ENCODE peak calls at places on chromosome 22, in seven cellular contexts. V is gastrocnemius medialis, M is spleen, Z is A549, H is Peyer's patch, A is heart left ventricle, X is right lobe of liver. T is an unnamed sample.

GRCh38 chr22:27980424-27981148 is 61.5 kb upstream of the PITPNB start:
- DNase-seq in V (no peak), M (no peak), Z (no peak), H (no peak), A (no peak), X (peak), T (no peak)

GRCh38 chr22:38261478-38261803 is 11.4 kb downstream of the TMEM184B start:
- DNase-seq in V (no peak), M (no peak), Z (no peak), H (no peak), A (no peak), X (no peak), T (no peak)

GRCh38 chr22:21623402-21623970 is 6.3 kb downstream of the YDJC start:
- DNase-seq in V (no peak), M (no peak), Z (no peak), H (no peak), A (no peak), X (no peak), T (no peak)

GRCh38 chr22:45589556-45589955 is 82.1 kb upstream of the ATXN10 start:
- DNase-seq in V (no peak), M (no peak), Z (no peak), H (no peak), A (no peak), X (no peak), T (no peak)

GRCh38 chr22:20418211-20418788 is 19.3 kb downstream of the SCARF2 start:
- DNase-seq in V (peak), M (peak), Z (peak), H (peak), A (peak), X (peak), T (peak)

GRCh38 chr22:20552450-20552894 is 45.1 kb downstream of the MED15 start:
- DNase-seq in V (peak), M (peak), Z (no peak), H (no peak), A (peak), X (no peak), T (peak)

GRCh38 chr22:46454910-46455269 is 82.5 kb downstream of the CELSR1 start:
- DNase-seq in V (no peak), M (no peak), Z (peak), H (no peak), A (no peak), X (no peak), T (no peak)

GRCh38 chr22:49960967-49961600 is 512 bp downstream of the PIM3 start:
- DNase-seq in V (peak), M (peak), Z (peak), H (peak), A (no peak), X (peak), T (peak)

GRCh38 chr22:44439356-44440223 is 58.4 kb downstream of the RTL6 start:
- DNase-seq in V (no peak), M (peak), Z (no peak), H (peak), A (peak), X (peak), T (no peak)

GRCh38 chr22:19800761-19801244 is 40.2 kb downstream of the TBX1 start:
- DNase-seq in V (no peak), M (no peak), Z (peak), H (no peak), A (no peak), X (no peak), T (no peak)

GRCh38 chr22:38314992-38315800 is 2.0 kb downstream of the CSNK1E start:
- DNase-seq in V (no peak), M (peak), Z (no peak), H (no peak), A (no peak), X (no peak), T (no peak)

GRCh38 chr22:35335468-35335867 is 35.8 kb downstream of the TOM1 start:
- DNase-seq in V (no peak), M (no peak), Z (no peak), H (no peak), A (no peak), X (no peak), T (no peak)

GRCh38 chr22:47629791-47630655 is 867.6 kb downstream of the TBC1D22A start:
- DNase-seq in V (no peak), M (no peak), Z (no peak), H (no peak), A (no peak), X (no peak), T (peak)

GRCh38 chr22:41780714-41781507 is 19.6 kb upstream of the CCDC134 start:
- DNase-seq in V (peak), M (peak), Z (no peak), H (peak), A (peak), X (peak), T (peak)

GRCh38 chr22:40216041-40216756 is 38.5 kb downstream of the TNRC6B start:
- DNase-seq in V (no peak), M (no peak), Z (no peak), H (no peak), A (no peak), X (no peak), T (no peak)

GRCh38 chr22:17945156-17945850 is 79.1 kb downstream of the MICAL3 start:
- DNase-seq in V (no peak), M (no peak), Z (no peak), H (no peak), A (no peak), X (no peak), T (no peak)
- H3K27ac ChIP-seq in V (peak), M (peak), Z (peak), H (no peak), A (peak), X (no peak), T (peak)

GRCh38 chr22:22820626-22821025 is 67.0 kb upstream of the IGLL5 start:
- DNase-seq in V (no peak), M (peak), Z (no peak), H (no peak), A (no peak), X (no peak), T (no peak)
- H3K4me3 ChIP-seq in V (no peak), M (no peak), Z (no peak), H (no peak), A (no peak), X (no peak), T (no peak)

GRCh38 chr22:29208879-29209623 is 3.4 kb downstream of the EMID1 start:
- DNase-seq in V (no peak), M (peak), Z (no peak), H (no peak), A (no peak), X (no peak), T (no peak)
- TF ChIP-seq POLR2A in V (no peak), M (no peak), Z (no peak), H (no peak), A (no peak), X (no peak), T (no peak)

GRCh38 chr22:48860557-48860956 is 967.1 kb downstream of the BRD1 start:
- DNase-seq in V (no peak), M (no peak), Z (no peak), H (no peak), A (no peak), X (no peak), T (no peak)
- H3K27ac ChIP-seq in V (no peak), M (no peak), Z (no peak), H (no peak), A (no peak), X (no peak), T (no peak)

GRCh38 chr22:23521442-23522113 is 58.5 kb downstream of the IGLL1 start:
- DNase-seq in V (peak), M (peak), Z (peak), H (peak), A (peak), X (peak), T (peak)

GRCh38 chr22:23523746-23524145 is 56.3 kb downstream of the IGLL1 start:
- DNase-seq in V (no peak), M (peak), Z (no peak), H (no peak), A (no peak), X (no peak), T (no peak)

GRCh38 chr22:23520875-23521441 is 59.1 kb downstream of the IGLL1 start:
- DNase-seq in V (no peak), M (peak), Z (peak), H (peak), A (peak), X (no peak), T (no peak)

GRCh38 chr22:23524226-23524625 is 55.9 kb downstream of the IGLL1 start:
- DNase-seq in V (no peak), M (peak), Z (no peak), H (no peak), A (no peak), X (no peak), T (no peak)

DNA sequence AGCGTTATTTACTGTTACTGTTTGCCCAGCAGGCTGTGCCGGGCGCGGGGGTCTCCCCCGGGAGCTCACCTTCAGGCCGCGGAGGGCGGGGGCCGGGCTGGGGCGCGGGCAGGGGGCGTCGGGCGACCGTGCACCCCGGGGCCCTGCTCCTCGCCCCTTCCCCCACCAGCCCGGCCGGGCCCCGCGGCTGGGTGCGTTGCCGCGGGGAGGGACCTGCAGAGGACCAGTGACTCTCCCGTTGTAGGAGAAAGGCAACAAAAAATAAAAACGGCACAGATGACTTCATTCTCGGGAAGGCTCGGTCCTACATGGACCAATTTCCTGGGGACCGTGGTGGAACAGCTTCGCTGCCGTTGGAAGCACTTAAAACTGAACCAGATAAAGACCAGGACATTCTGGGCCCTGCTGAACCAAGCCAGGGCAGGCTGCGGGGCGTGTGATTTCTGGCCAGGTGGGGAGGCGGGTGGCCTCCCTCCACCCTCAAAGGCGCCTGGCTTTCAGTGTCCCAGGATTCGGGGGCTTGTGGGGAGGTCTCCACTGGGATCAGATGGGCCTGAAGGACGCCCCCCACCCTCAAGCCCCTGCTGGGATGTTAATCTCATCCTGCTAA is 57.3 kb downstream of the IGLL1 start:
- DNase-seq in V (no peak), M (peak), Z (no peak), H (peak), A (peak), X (no peak), T (no peak)
- H3K4me3 ChIP-seq in V (peak), M (no peak), Z (no peak), H (peak), A (peak), X (no peak), T (no peak)

GRCh38 chr22:43212434-43212952 is 25.6 kb upstream of the TTLL12 start:
- DNase-seq in V (no peak), M (no peak), Z (no peak), H (no peak), A (no peak), X (no peak), T (no peak)

GRCh38 chr22:43213066-43213465 is 26.1 kb upstream of the TTLL12 start:
- DNase-seq in V (no peak), M (no peak), Z (no peak), H (no peak), A (no peak), X (no peak), T (no peak)

GRCh38 chr22:43210631-43211515 is 23.9 kb upstream of the TTLL12 start:
- DNase-seq in V (no peak), M (no peak), Z (no peak), H (no peak), A (no peak), X (no peak), T (no peak)

GRCh38 chr22:43213962-43214361 is 27.0 kb upstream of the TTLL12 start:
- DNase-seq in V (no peak), M (no peak), Z (no peak), H (no peak), A (no peak), X (no peak), T (no peak)

DNA sequence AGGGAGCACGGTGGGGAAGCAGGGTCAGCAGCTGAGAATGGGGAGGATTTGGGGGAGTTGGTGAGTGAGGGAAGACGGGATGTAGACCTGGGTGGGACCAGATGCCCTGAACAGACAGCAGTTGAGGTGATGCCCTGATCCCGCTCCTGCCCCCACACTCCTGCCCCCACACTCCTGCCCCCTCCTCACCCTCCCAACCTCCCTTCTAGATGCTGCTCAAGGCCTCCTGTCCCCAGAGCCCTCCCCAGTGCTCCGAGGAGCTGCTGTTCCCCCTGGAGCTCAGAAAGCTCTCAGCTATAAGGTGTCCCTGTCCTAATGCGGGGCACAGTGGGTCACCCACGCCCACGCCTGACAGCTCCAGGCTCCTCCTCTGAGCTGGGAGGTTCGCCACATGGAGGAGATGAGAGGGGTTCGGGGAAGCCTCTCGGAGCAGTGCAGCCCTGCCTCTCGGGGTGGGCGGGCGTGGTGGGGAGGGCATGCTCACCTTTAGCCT is 25.1 kb upstream of the TTLL12 start:
- DNase-seq in V (no peak), M (no peak), Z (no peak), H (no peak), A (no peak), X (no peak), T (no peak)
- TF ChIP-seq POLR2A in V (no peak), M (no peak), Z (no peak), H (no peak), A (no peak), X (no peak), T (no peak)

T was measured in adrenal gland.